ENCODE peak calls at places on chromosomes 4 and X, in nine cellular contexts. R is body of pancreas, F is lower leg skin, S is uterus, M is ovary, Q is tibial nerve, O is Peyer's patch, L is gastrocnemius medialis, D is HCT116. C is an unnamed sample.

GRCh38 chr4:123353656-123354055 is 42.9 kb upstream of the SPRY1 start:
- DNase-seq in R (no peak), D (no peak), F (no peak), Q (no peak), S (no peak), M (no peak), L (no peak), O (no peak), C (no peak)

GRCh38 chr4:336099-336892 is 1.3 kb upstream of the ZNF141 start:
- DNase-seq in S (peak; percentile 26), L (no peak), R (peak; percentile 21), Q (no peak), D (no peak), O (peak; percentile 51), F (peak; percentile 16), M (peak; percentile 42), C (peak; percentile 40)

GRCh38 chr4:15106417-15106816 is 104.1 kb downstream of the CPEB2 start:
- DNase-seq in Q (no peak), D (no peak), M (no peak), F (no peak), L (no peak), R (no peak), O (peak; percentile 68), S (no peak), C (no peak)

GRCh38 chrX:17703201-17703600 is 34.1 kb upstream of the SCML1 start:
- DNase-seq in Q (no peak), O (no peak), F (no peak), R (no peak), M (no peak), L (no peak), D (no peak), S (no peak), C (no peak)

GRCh38 chrX:11105080-11105479 is 6.1 kb upstream of the HCCS start:
- DNase-seq in M (no peak), R (no peak), O (no peak), Q (no peak), D (no peak), L (no peak), F (no peak), S (no peak), C (no peak)

GRCh38 chr4:92501456-92501855 is 197.7 kb downstream of the GRID2 start:
- DNase-seq in F (no peak), M (no peak), S (no peak), O (no peak), D (no peak), L (no peak), Q (no peak), R (no peak), C (no peak)

GRCh38 chr4:5615496-5616075 is 92.8 kb downstream of the EVC2 start:
- DNase-seq in L (no peak), M (no peak), R (no peak), S (no peak), D (no peak), F (no peak), Q (no peak), O (no peak), C (no peak)

GRCh38 chrX:17643528-17643927 is 93.8 kb upstream of the SCML1 start:
- DNase-seq in O (no peak), Q (no peak), L (no peak), S (no peak), D (no peak), M (no peak), F (no peak), R (no peak), C (no peak)

GRCh38 chr4:184096561-184097239 is 121.0 kb downstream of the ENPP6 start:
- DNase-seq in F (no peak), M (peak; percentile 58), R (no peak), L (no peak), Q (no peak), D (no peak), O (no peak), S (no peak), C (no peak)

GRCh38 chr4:21507439-21507838 is 441.1 kb downstream of the KCNIP4 start:
- DNase-seq in L (no peak), Q (no peak), R (no peak), F (no peak), S (no peak), M (no peak), D (no peak), O (no peak), C (no peak)

GRCh38 chrX:137352101-137352660 is 213.7 kb upstream of the ZIC3 start:
- DNase-seq in L (no peak), F (no peak), M (no peak), R (no peak), O (no peak), S (no peak), D (no peak), Q (no peak), C (no peak)

GRCh38 chrX:3520458-3520857 is 174.0 kb upstream of the MXRA5 start:
- DNase-seq in M (no peak), Q (no peak), S (no peak), F (no peak), L (no peak), O (no peak), R (no peak), D (no peak), C (no peak)

GRCh38 chr4:131441004-131441688 is 1707.9 kb upstream of the PCDH10 start:
- DNase-seq in F (no peak), S (no peak), O (no peak), Q (no peak), R (no peak), M (no peak), L (no peak), D (no peak), C (no peak)

DNA sequence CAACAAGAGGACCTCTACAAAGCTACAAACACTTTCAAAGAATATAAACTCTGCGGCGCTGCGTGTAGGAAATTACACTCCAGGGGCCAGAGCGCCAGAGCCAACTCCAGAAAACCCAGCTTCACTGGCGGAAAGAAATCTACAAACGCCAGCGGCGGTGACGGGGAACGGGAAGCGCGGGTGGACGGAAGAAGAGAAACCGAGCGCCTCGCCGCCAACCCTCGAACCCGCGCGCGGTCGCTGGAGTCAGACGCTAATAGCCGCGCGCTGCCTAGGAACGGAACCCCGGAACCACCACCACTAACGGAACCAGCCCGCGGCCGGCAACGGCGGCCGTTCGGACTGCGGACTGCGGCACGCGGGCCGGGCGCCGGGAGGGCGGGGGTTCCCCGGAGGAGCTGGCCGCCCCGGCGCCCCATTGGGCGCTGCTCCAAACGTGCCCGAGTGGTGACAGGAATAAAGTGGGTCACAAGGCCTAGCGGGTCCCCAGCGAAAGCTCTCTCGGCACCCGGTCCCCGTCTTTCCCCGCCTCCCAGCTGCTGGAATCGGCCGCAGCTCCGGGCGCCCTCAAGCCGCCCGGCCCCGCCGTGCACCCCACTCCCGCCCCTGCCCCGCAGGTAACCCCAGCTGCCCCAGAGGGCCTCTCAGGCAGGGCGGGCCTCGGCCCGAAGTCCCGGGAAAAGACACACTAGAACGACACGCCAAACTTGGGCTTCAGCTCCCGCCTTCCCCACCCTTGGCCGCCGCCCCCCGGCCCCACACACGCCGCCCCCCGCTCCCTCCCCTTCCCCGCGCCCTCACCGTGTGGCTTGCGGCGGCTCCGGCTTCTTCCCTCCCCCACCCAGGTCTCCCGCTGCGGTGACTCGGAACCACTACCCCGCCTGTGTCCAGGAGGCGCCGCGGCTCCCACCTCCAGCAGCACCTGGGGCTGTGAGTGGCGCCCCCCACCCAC is 752 bp downstream of the CLOCK start:
- DNase-seq in R (peak; percentile 78), F (peak; percentile 61), Q (peak; percentile 55), O (peak; percentile 89), D (peak; percentile 34), M (peak; percentile 79), L (peak; percentile 46), S (peak; percentile 66), C (peak; percentile 44)
- TF ChIP-seq POLR2A in R (peak; percentile 39), F (no peak), Q (no peak), O (peak; percentile 29), D (peak; percentile 13), M (peak; percentile 14), L (peak; percentile 36), S (no peak), C (peak; percentile 75)

GRCh38 chr4:102501176-102501634 is at the start of gene NFKB1:
- DNase-seq in L (peak; percentile 37), F (peak; percentile 45), M (peak; percentile 67), R (peak; percentile 71), S (peak; percentile 54), O (peak; percentile 83), D (no peak), Q (peak; percentile 31), C (peak; percentile 38)

GRCh38 chr4:102497986-102498385 is 3.2 kb upstream of the NFKB1 start:
- DNase-seq in Q (no peak), R (no peak), L (no peak), O (no peak), S (no peak), D (no peak), F (no peak), M (no peak), C (no peak)

GRCh38 chr4:102503301-102503746 is 2.2 kb downstream of the NFKB1 start:
- DNase-seq in F (no peak), R (no peak), D (no peak), M (no peak), Q (no peak), S (no peak), L (no peak), O (no peak), C (no peak)

GRCh38 chr4:102501635-102502382 is 650 bp downstream of the NFKB1 start:
- DNase-seq in R (peak; percentile 76), L (peak; percentile 61), M (peak; percentile 80), S (peak; percentile 76), D (peak; percentile 75), O (peak; percentile 89), F (peak; percentile 77), Q (peak; percentile 59), C (peak; percentile 32)

GRCh38 chr4:102500371-102501175 is 586 bp upstream of the NFKB1 start:
- DNase-seq in M (peak; percentile 72), F (no peak), L (peak; percentile 31), O (peak; percentile 66), D (no peak), S (peak; percentile 52), R (peak; percentile 67), Q (peak; percentile 45), C (no peak)
- TF ChIP-seq POLR2A in M (peak; percentile 14), F (no peak), L (peak; percentile 50), O (no peak), D (no peak), S (no peak), R (peak; percentile 48), Q (no peak), C (no peak)

DNA sequence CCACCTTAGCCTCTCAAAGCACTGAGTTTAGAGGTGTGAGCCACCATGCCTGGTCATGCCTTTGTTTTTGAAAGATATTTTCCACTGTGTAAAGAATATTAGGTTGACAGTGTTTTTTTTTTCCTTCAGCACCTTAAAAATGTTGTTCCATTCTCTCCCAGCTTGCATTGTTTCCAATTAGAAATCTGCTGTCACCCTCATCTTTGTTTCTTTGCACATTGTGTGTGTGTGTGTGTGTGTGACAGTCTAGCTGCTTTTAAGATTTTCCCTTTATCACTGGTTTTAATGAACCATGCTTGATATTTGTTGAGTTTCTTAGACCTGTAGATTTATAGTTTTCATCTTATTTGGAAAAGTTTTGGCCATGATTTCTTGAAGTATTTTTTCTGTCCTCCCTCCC is 79.0 kb upstream of the NKX1-1 start:
- DNase-seq in Q (no peak), O (no peak), M (no peak), L (no peak), S (no peak), F (no peak), R (no peak), D (no peak), C (no peak)
- TF ChIP-seq POLR2A in Q (no peak), O (no peak), M (no peak), L (no peak), S (no peak), F (no peak), R (no peak), D (no peak), C (no peak)

GRCh38 chr4:186630128-186630527 is 74.8 kb upstream of the MTNR1A start:
- DNase-seq in S (no peak), F (no peak), Q (no peak), R (no peak), M (no peak), D (no peak), O (no peak), L (no peak), C (no peak)
- TF ChIP-seq POLR2A in S (no peak), F (no peak), Q (no peak), R (no peak), M (no peak), D (no peak), O (no peak), L (no peak), C (no peak)